ENCODE peak calls at places on chromosome 2, in five cellular contexts. J is brain microvascular endothelial cell; K is H54; O is stimulated activated naive CD8-positive, alpha-beta T cell treated with anti-CD3 and anti-CD28 coated beads, Interleukin-15, Interleukin-2, amounts not matched to agents 100 U/mL and 50 U/mL, for 24 hours; M is NCI-H748 treated with DMSO at 0.1 percent for 48 hours. G is an unnamed sample.

GRCh38 chr2:157173740-157174184 is 83.7 kb upstream of the GALNT5 start:
- DNase-seq in J (peak), K (peak), O (no peak), M (no peak), G (no peak)

GRCh38 chr2:109582928-109583895 is 30.6 kb downstream of the SEPTIN10 start:
- DNase-seq in J (no peak), K (no peak), O (no peak), M (no peak), G (peak)

GRCh38 chr2:241636983-241637232 is at the start of gene THAP4:
- DNase-seq in J (no peak), K (peak), O (peak), M (no peak), G (peak)

GRCh38 chr2:111671426-111672150 is 212.4 kb downstream of the ANAPC1 start:
- DNase-seq in J (peak), K (no peak), O (no peak), M (no peak), G (no peak)

GRCh38 chr2:229870903-229871650 is 50.7 kb downstream of the TRIP12 start:
- DNase-seq in J (no peak), K (no peak), O (no peak), M (no peak), G (no peak)

GRCh38 chr2:166516712-166517303 is 22.8 kb upstream of the SCN7A start:
- DNase-seq in J (peak), K (no peak), O (no peak), M (peak), G (peak)

GRCh38 chr2:240925576-240926515 is 19.7 kb downstream of the CROCC2 start:
- DNase-seq in J (no peak), K (no peak), O (peak), M (no peak), G (peak)

GRCh38 chr2:176317246-176318065 is 48.2 kb downstream of the MTX2 start:
- DNase-seq in J (no peak), K (no peak), O (no peak), M (no peak), G (no peak)

GRCh38 chr2:204072443-204073324 is 136.1 kb downstream of the ICOS start:
- DNase-seq in J (peak), K (peak), O (peak), M (no peak), G (peak)

GRCh38 chr2:161352718-161353117 is 44.5 kb downstream of the PSMD14 start:
- DNase-seq in J (no peak), K (no peak), O (no peak), M (no peak), G (no peak)

GRCh38 chr2:233053928-233054774 is 6.0 kb upstream of the INPP5D start:
- DNase-seq in J (peak), K (peak), O (peak), M (peak), G (no peak)

GRCh38 chr2:25566694-25567093 is 106.7 kb downstream of the DTNB start:
- DNase-seq in J (peak), K (no peak), O (no peak), M (no peak), G (no peak)